ENCODE peak calls at places on chromosomes 5 and 9, in eight cellular contexts. One of them, this sample, is unnamed.

GRCh38 chr9:1217076-1217475 is 166.9 kb downstream of the DMRT2 start:
- DNase-seq in adrenal gland: no peak
- DNase-seq in A549: no peak
- DNase-seq in mammary epithelial cell: no peak
- DNase-seq in psoas muscle: no peak
- DNase-seq in AG04450: no peak
- DNase-seq in IMR-90: no peak
- DNase-seq in CD8-positive, alpha-beta memory T cell: no peak
- DNase-seq in this sample: no peak

GRCh38 chr9:129093602-129094386 is 12.9 kb downstream of the DOLPP1 start:
- DNase-seq in adrenal gland: peak
- DNase-seq in A549: no peak
- DNase-seq in mammary epithelial cell: no peak
- DNase-seq in psoas muscle: no peak
- DNase-seq in AG04450: no peak
- DNase-seq in IMR-90: no peak
- DNase-seq in CD8-positive, alpha-beta memory T cell: no peak
- DNase-seq in this sample: no peak

GRCh38 chr9:92328225-92328624 is 2.5 kb downstream of the CENPP start:
- DNase-seq in adrenal gland: no peak
- DNase-seq in A549: peak
- DNase-seq in mammary epithelial cell: peak
- DNase-seq in psoas muscle: no peak
- DNase-seq in AG04450: peak
- DNase-seq in IMR-90: peak
- DNase-seq in CD8-positive, alpha-beta memory T cell: no peak
- DNase-seq in this sample: peak

GRCh38 chr9:135516132-135516860 is 4.9 kb upstream of the LCN1 start:
- DNase-seq in adrenal gland: no peak
- DNase-seq in A549: no peak
- DNase-seq in mammary epithelial cell: no peak
- DNase-seq in psoas muscle: no peak
- DNase-seq in AG04450: no peak
- DNase-seq in IMR-90: no peak
- DNase-seq in CD8-positive, alpha-beta memory T cell: no peak
- DNase-seq in this sample: no peak

GRCh38 chr5:15702102-15702501 is 202.1 kb downstream of the FBXL7 start:
- DNase-seq in adrenal gland: peak
- DNase-seq in A549: peak
- DNase-seq in mammary epithelial cell: no peak
- DNase-seq in psoas muscle: no peak
- DNase-seq in AG04450: no peak
- DNase-seq in IMR-90: peak
- DNase-seq in CD8-positive, alpha-beta memory T cell: no peak
- DNase-seq in this sample: no peak

GRCh38 chr9:94850540-94851434 is 124.3 kb downstream of the AOPEP start:
- DNase-seq in adrenal gland: no peak
- DNase-seq in A549: no peak
- DNase-seq in mammary epithelial cell: no peak
- DNase-seq in psoas muscle: no peak
- DNase-seq in AG04450: no peak
- DNase-seq in IMR-90: no peak
- DNase-seq in CD8-positive, alpha-beta memory T cell: no peak
- DNase-seq in this sample: no peak

GRCh38 chr9:108688051-108688450 is 167.7 kb downstream of the ACTL7B start:
- DNase-seq in adrenal gland: no peak
- DNase-seq in A549: no peak
- DNase-seq in mammary epithelial cell: no peak
- DNase-seq in psoas muscle: no peak
- DNase-seq in AG04450: no peak
- DNase-seq in IMR-90: no peak
- DNase-seq in CD8-positive, alpha-beta memory T cell: no peak
- DNase-seq in this sample: no peak

GRCh38 chr9:117290809-117291208 is 124.0 kb downstream of the ASTN2 start:
- DNase-seq in adrenal gland: no peak
- DNase-seq in A549: no peak
- DNase-seq in mammary epithelial cell: no peak
- DNase-seq in psoas muscle: no peak
- DNase-seq in AG04450: no peak
- DNase-seq in IMR-90: peak
- DNase-seq in CD8-positive, alpha-beta memory T cell: no peak
- DNase-seq in this sample: no peak

GRCh38 chr9:20728493-20729220 is 44.6 kb downstream of the FOCAD start:
- DNase-seq in adrenal gland: peak
- DNase-seq in A549: peak
- DNase-seq in mammary epithelial cell: no peak
- DNase-seq in psoas muscle: no peak
- DNase-seq in AG04450: no peak
- DNase-seq in IMR-90: peak
- DNase-seq in CD8-positive, alpha-beta memory T cell: no peak
- DNase-seq in this sample: peak

GRCh38 chr5:154818459-154819116 is 31.8 kb downstream of the FAXDC2 start:
- DNase-seq in adrenal gland: no peak
- DNase-seq in A549: no peak
- DNase-seq in mammary epithelial cell: no peak
- DNase-seq in psoas muscle: no peak
- DNase-seq in AG04450: no peak
- DNase-seq in IMR-90: no peak
- DNase-seq in CD8-positive, alpha-beta memory T cell: no peak
- DNase-seq in this sample: no peak

GRCh38 chr5:179414459-179415215 is 69.4 kb upstream of the ADAMTS2 start:
- DNase-seq in adrenal gland: no peak
- DNase-seq in A549: no peak
- DNase-seq in mammary epithelial cell: no peak
- DNase-seq in psoas muscle: no peak
- DNase-seq in AG04450: no peak
- DNase-seq in IMR-90: no peak
- DNase-seq in CD8-positive, alpha-beta memory T cell: no peak
- DNase-seq in this sample: no peak

GRCh38 chr9:94869415-94869838 is 142.9 kb downstream of the AOPEP start:
- DNase-seq in adrenal gland: peak
- DNase-seq in A549: peak
- DNase-seq in mammary epithelial cell: no peak
- DNase-seq in psoas muscle: no peak
- DNase-seq in AG04450: no peak
- DNase-seq in IMR-90: peak
- DNase-seq in CD8-positive, alpha-beta memory T cell: no peak
- DNase-seq in this sample: peak

GRCh38 chr5:59483971-59484472 is 409.5 kb downstream of the PDE4D start:
- DNase-seq in adrenal gland: no peak
- DNase-seq in A549: peak
- DNase-seq in mammary epithelial cell: peak
- DNase-seq in psoas muscle: no peak
- DNase-seq in AG04450: no peak
- DNase-seq in IMR-90: peak
- DNase-seq in CD8-positive, alpha-beta memory T cell: no peak
- DNase-seq in this sample: no peak

GRCh38 chr9:8856686-8857329 is 1057.2 kb upstream of the DMAC1 start:
- DNase-seq in adrenal gland: no peak
- DNase-seq in A549: no peak
- DNase-seq in mammary epithelial cell: no peak
- DNase-seq in psoas muscle: no peak
- DNase-seq in AG04450: no peak
- DNase-seq in IMR-90: no peak
- DNase-seq in CD8-positive, alpha-beta memory T cell: no peak
- DNase-seq in this sample: peak

GRCh38 chr5:68460147-68460760 is 244.7 kb downstream of the PIK3R1 start:
- DNase-seq in adrenal gland: peak
- DNase-seq in A549: peak
- DNase-seq in mammary epithelial cell: peak
- DNase-seq in psoas muscle: no peak
- DNase-seq in AG04450: no peak
- DNase-seq in IMR-90: peak
- DNase-seq in CD8-positive, alpha-beta memory T cell: no peak
- DNase-seq in this sample: peak

GRCh38 chr9:33677961-33678360 is 117.4 kb upstream of the PRSS3 start:
- DNase-seq in adrenal gland: no peak
- DNase-seq in A549: no peak
- DNase-seq in mammary epithelial cell: no peak
- DNase-seq in psoas muscle: no peak
- DNase-seq in AG04450: no peak
- DNase-seq in IMR-90: no peak
- DNase-seq in CD8-positive, alpha-beta memory T cell: no peak
- DNase-seq in this sample: no peak

GRCh38 chr5:107516452-107517184 is 154.1 kb downstream of the EFNA5 start:
- DNase-seq in adrenal gland: no peak
- DNase-seq in A549: no peak
- DNase-seq in mammary epithelial cell: no peak
- DNase-seq in psoas muscle: no peak
- DNase-seq in AG04450: no peak
- DNase-seq in IMR-90: peak
- DNase-seq in CD8-positive, alpha-beta memory T cell: no peak
- DNase-seq in this sample: peak

GRCh38 chr5:59485629-59486439 is 407.7 kb downstream of the PDE4D start:
- DNase-seq in adrenal gland: no peak
- DNase-seq in A549: peak
- DNase-seq in mammary epithelial cell: peak
- DNase-seq in psoas muscle: no peak
- DNase-seq in AG04450: no peak
- DNase-seq in IMR-90: no peak
- DNase-seq in CD8-positive, alpha-beta memory T cell: no peak
- DNase-seq in this sample: peak

GRCh38 chr5:121313886-121314285 is 537.8 kb upstream of the FTMT start:
- DNase-seq in adrenal gland: no peak
- DNase-seq in A549: no peak
- DNase-seq in mammary epithelial cell: no peak
- DNase-seq in psoas muscle: no peak
- DNase-seq in AG04450: no peak
- DNase-seq in IMR-90: no peak
- DNase-seq in CD8-positive, alpha-beta memory T cell: no peak
- DNase-seq in this sample: no peak

GRCh38 chr9:82991684-82992083 is 71.3 kb downstream of the RASEF start:
- DNase-seq in adrenal gland: no peak
- DNase-seq in A549: no peak
- DNase-seq in mammary epithelial cell: no peak
- DNase-seq in psoas muscle: no peak
- DNase-seq in AG04450: no peak
- DNase-seq in IMR-90: no peak
- DNase-seq in CD8-positive, alpha-beta memory T cell: no peak
- DNase-seq in this sample: peak

GRCh38 chr5:131607903-131608540 is 27.0 kb downstream of the RAPGEF6 start:
- DNase-seq in adrenal gland: no peak
- DNase-seq in A549: no peak
- DNase-seq in mammary epithelial cell: no peak
- DNase-seq in psoas muscle: no peak
- DNase-seq in AG04450: no peak
- DNase-seq in IMR-90: peak
- DNase-seq in CD8-positive, alpha-beta memory T cell: no peak
- DNase-seq in this sample: no peak

GRCh38 chr5:56123531-56124243 is 109.4 kb downstream of the ANKRD55 start:
- DNase-seq in adrenal gland: peak
- DNase-seq in A549: peak
- DNase-seq in mammary epithelial cell: peak
- DNase-seq in psoas muscle: peak
- DNase-seq in AG04450: peak
- DNase-seq in IMR-90: peak
- DNase-seq in CD8-positive, alpha-beta memory T cell: no peak
- DNase-seq in this sample: peak

GRCh38 chr9:35452481-35452880 is 37.4 kb upstream of the RUSC2 start:
- DNase-seq in adrenal gland: no peak
- DNase-seq in A549: peak
- DNase-seq in mammary epithelial cell: no peak
- DNase-seq in psoas muscle: no peak
- DNase-seq in AG04450: no peak
- DNase-seq in IMR-90: no peak
- DNase-seq in CD8-positive, alpha-beta memory T cell: no peak
- DNase-seq in this sample: no peak
- H3K27ac ChIP-seq in adrenal gland: no peak
- H3K27ac ChIP-seq in A549: no peak
- H3K27ac ChIP-seq in mammary epithelial cell: no peak
- H3K27ac ChIP-seq in psoas muscle: no peak
- H3K27ac ChIP-seq in AG04450: no peak
- H3K27ac ChIP-seq in IMR-90: no peak
- H3K27ac ChIP-seq in CD8-positive, alpha-beta memory T cell: no peak
- H3K27ac ChIP-seq in this sample: no peak

DNA sequence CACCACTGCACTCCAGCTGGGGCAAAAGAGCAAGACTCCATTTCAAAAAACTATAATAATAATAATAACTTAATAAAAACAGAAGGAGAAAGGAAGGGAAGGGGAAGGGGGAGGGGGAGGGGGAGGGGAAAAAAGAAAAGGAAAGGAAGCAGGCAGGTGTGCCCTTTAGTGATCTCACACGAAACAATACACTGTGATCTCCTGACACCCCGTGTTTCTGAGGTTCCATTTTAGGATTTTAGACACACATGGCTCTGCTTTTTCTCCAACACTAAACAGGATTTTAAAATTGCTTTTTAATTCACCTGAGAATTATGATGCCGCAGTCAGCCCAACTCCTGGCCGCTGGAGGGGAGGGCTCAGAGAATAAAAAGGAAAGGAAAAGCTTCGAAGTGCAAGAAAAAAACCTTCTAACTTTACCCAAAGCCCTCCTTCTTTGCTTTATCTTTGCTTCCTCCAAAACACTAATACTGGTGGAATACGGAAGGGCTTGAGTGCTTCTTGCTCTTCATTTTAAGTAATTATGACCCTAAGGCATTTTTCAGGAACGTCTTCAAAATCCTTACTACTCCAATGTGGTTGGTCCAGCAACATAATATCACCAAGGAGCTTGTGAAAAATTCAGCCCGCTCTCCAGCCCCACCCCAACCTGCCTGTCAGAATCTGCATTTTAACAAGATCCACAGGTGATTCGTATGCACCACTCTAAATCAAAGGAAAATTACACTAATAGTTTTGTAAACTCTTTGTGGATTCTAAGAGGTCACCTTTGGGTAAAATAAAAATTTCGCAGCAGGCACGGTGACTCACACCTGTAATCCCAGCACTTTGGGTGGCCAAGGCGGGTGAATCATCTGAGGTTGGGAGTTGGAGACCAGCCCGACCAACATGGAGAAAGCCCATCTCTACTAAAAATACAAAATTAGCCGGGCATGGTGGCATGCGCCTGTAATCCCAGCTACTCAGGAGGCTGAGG is 66.0 kb downstream of the MYO10 start:
- DNase-seq in adrenal gland: no peak
- DNase-seq in A549: peak
- DNase-seq in mammary epithelial cell: peak
- DNase-seq in psoas muscle: no peak
- DNase-seq in AG04450: no peak
- DNase-seq in IMR-90: peak
- DNase-seq in CD8-positive, alpha-beta memory T cell: no peak
- DNase-seq in this sample: no peak
- H3K27ac ChIP-seq in adrenal gland: no peak
- H3K27ac ChIP-seq in A549: peak
- H3K27ac ChIP-seq in mammary epithelial cell: peak
- H3K27ac ChIP-seq in psoas muscle: no peak
- H3K27ac ChIP-seq in AG04450: no peak
- H3K27ac ChIP-seq in IMR-90: no peak
- H3K27ac ChIP-seq in CD8-positive, alpha-beta memory T cell: no peak
- H3K27ac ChIP-seq in this sample: no peak

GRCh38 chr5:128876848-128877387 is 88.4 kb upstream of the SLC27A6 start:
- DNase-seq in adrenal gland: no peak
- DNase-seq in A549: no peak
- DNase-seq in mammary epithelial cell: no peak
- DNase-seq in psoas muscle: no peak
- DNase-seq in AG04450: no peak
- DNase-seq in IMR-90: no peak
- DNase-seq in CD8-positive, alpha-beta memory T cell: no peak
- DNase-seq in this sample: no peak
- H3K27ac ChIP-seq in adrenal gland: no peak
- H3K27ac ChIP-seq in A549: no peak
- H3K27ac ChIP-seq in mammary epithelial cell: no peak
- H3K27ac ChIP-seq in psoas muscle: no peak
- H3K27ac ChIP-seq in AG04450: no peak
- H3K27ac ChIP-seq in IMR-90: no peak
- H3K27ac ChIP-seq in CD8-positive, alpha-beta memory T cell: no peak
- H3K27ac ChIP-seq in this sample: no peak

GRCh38 chr9:77497322-77498198 is 150.6 kb downstream of the GNA14 start:
- DNase-seq in adrenal gland: no peak
- DNase-seq in A549: no peak
- DNase-seq in mammary epithelial cell: no peak
- DNase-seq in psoas muscle: no peak
- DNase-seq in AG04450: no peak
- DNase-seq in IMR-90: no peak
- DNase-seq in CD8-positive, alpha-beta memory T cell: no peak
- DNase-seq in this sample: no peak
- H3K27ac ChIP-seq in adrenal gland: no peak
- H3K27ac ChIP-seq in A549: peak
- H3K27ac ChIP-seq in mammary epithelial cell: no peak
- H3K27ac ChIP-seq in psoas muscle: no peak
- H3K27ac ChIP-seq in AG04450: no peak
- H3K27ac ChIP-seq in IMR-90: no peak
- H3K27ac ChIP-seq in CD8-positive, alpha-beta memory T cell: no peak
- H3K27ac ChIP-seq in this sample: no peak

This sample was measured in SJCRH30.